ENCODE peak calls at places on chromosome 10, in eight cellular contexts. C is fibroblast of lung; L is body of pancreas; X is CD4-positive, alpha-beta T cell; J is left lung; Y is AG04450; E is OCI-LY7; G is heart left ventricle. H is an unnamed sample.
A peak's percentile ranks its signal among the peaks of the same experiment; 100 is the strongest.

GRCh38 chr10:50941629-50942028 is 56.2 kb upstream of the A1CF start:
- DNase-seq in C (no peak), L (no peak), X (no peak), J (no peak), Y (no peak), E (no peak), G (no peak), H (no peak)

GRCh38 chr10:123101844-123102243 is 33.9 kb upstream of the HMX3 start:
- DNase-seq in C (no peak), L (no peak), X (no peak), J (no peak), Y (no peak), E (no peak), G (no peak), H (no peak)

GRCh38 chr10:48238826-48239520 is 35.5 kb downstream of the FRMPD2 start:
- DNase-seq in C (no peak), L (no peak), X (no peak), J (no peak), Y (no peak), E (no peak), G (no peak), H (no peak)

GRCh38 chr10:4067552-4068254 is 282.7 kb upstream of the KLF6 start:
- DNase-seq in C (no peak), L (no peak), X (no peak), J (no peak), Y (no peak), E (no peak), G (no peak), H (no peak)

GRCh38 chr10:47158116-47159071 is 141.6 kb upstream of the GDF10 start:
- DNase-seq in C (no peak), L (no peak), X (no peak), J (no peak), Y (no peak), E (no peak), G (no peak), H (no peak)

GRCh38 chr10:79293841-79294705 is 53.2 kb upstream of the PPIF start:
- DNase-seq in C (peak; percentile 40), L (no peak), X (no peak), J (peak; percentile 91), Y (peak; percentile 18), E (no peak), G (peak; percentile 57), H (no peak)

GRCh38 chr10:43294241-43294658 is 27.4 kb upstream of the RASGEF1A start:
- DNase-seq in C (no peak), L (no peak), X (peak; percentile 29), J (no peak), Y (no peak), E (no peak), G (no peak), H (peak; percentile 26)

GRCh38 chr10:28971255-28971654 is 293.9 kb downstream of the BAMBI start:
- DNase-seq in C (no peak), L (no peak), X (no peak), J (no peak), Y (no peak), E (no peak), G (no peak), H (no peak)

GRCh38 chr10:103139803-103140202 is 53.3 kb downstream of the NT5C2 start:
- DNase-seq in C (no peak), L (no peak), X (no peak), J (no peak), Y (no peak), E (no peak), G (no peak), H (no peak)

GRCh38 chr10:60629332-60629731 is 148.9 kb upstream of the CDK1 start:
- DNase-seq in C (no peak), L (no peak), X (no peak), J (no peak), Y (no peak), E (no peak), G (no peak), H (no peak)

GRCh38 chr10:124611738-124612137 is 132.4 kb downstream of the FAM53B start:
- DNase-seq in C (no peak), L (no peak), X (peak; percentile 38), J (no peak), Y (no peak), E (no peak), G (no peak), H (peak; percentile 21)

GRCh38 chr10:119131512-119132240 is 27.8 kb downstream of the DENND10 start:
- DNase-seq in C (peak; percentile 71), L (no peak), X (no peak), J (no peak), Y (no peak), E (peak; percentile 59), G (no peak), H (no peak)

GRCh38 chr10:43958071-43958432 is 309.4 kb upstream of the ZNF32 start:
- DNase-seq in C (no peak), L (no peak), X (no peak), J (no peak), Y (no peak), E (no peak), G (no peak), H (no peak)

GRCh38 chr10:114749545-114749944 is 72.0 kb upstream of the FHIP2A start:
- DNase-seq in C (no peak), L (no peak), X (no peak), J (no peak), Y (no peak), E (no peak), G (no peak), H (no peak)

GRCh38 chr10:61939575-61940301 is 38.2 kb downstream of the ARID5B start:
- DNase-seq in C (peak; percentile 94), L (no peak), X (no peak), J (no peak), Y (no peak), E (no peak), G (no peak), H (no peak)

GRCh38 chr10:633279-634245 is 55.9 kb downstream of the DIP2C start:
- DNase-seq in C (no peak), L (no peak), X (no peak), J (no peak), Y (no peak), E (no peak), G (no peak), H (no peak)

GRCh38 chr10:628386-629045 is 61.0 kb downstream of the DIP2C start:
- DNase-seq in C (no peak), L (no peak), X (no peak), J (no peak), Y (no peak), E (no peak), G (no peak), H (no peak)

GRCh38 chr10:631266-631665 is 58.2 kb downstream of the DIP2C start:
- DNase-seq in C (no peak), L (no peak), X (no peak), J (no peak), Y (no peak), E (no peak), G (no peak), H (no peak)

GRCh38 chr10:629186-629998 is 60.1 kb downstream of the DIP2C start:
- DNase-seq in C (no peak), L (no peak), X (no peak), J (no peak), Y (no peak), E (no peak), G (no peak), H (no peak)

GRCh38 chr10:630581-631073 is 58.8 kb downstream of the DIP2C start:
- DNase-seq in C (no peak), L (no peak), X (no peak), J (no peak), Y (no peak), E (no peak), G (no peak), H (no peak)
- H3K9me3 ChIP-seq in C (no peaks in the 10 kb centered on the region), L (no peaks in the 10 kb centered on the region), X (no peaks in the 10 kb centered on the region), J (no peaks in the 10 kb centered on the region), Y (peaks cover 26% of the 10 kb centered on the region), E (no peaks in the 10 kb centered on the region), G (no peaks in the 10 kb centered on the region), H (no peaks in the 10 kb centered on the region)

GRCh38 chr10:18556522-18557147 is 94.8 kb downstream of the NSUN6 start:
- DNase-seq in C (no peak), L (no peak), X (no peak), J (no peak), Y (no peak), E (no peak), G (no peak), H (no peak)

GRCh38 chr10:18563003-18563726 is 88.2 kb downstream of the NSUN6 start:
- DNase-seq in C (no peak), L (no peak), X (no peak), J (no peak), Y (no peak), E (no peak), G (no peak), H (no peak)

GRCh38 chr10:18561861-18562551 is 89.4 kb downstream of the NSUN6 start:
- DNase-seq in C (no peak), L (no peak), X (no peak), J (no peak), Y (no peak), E (no peak), G (no peak), H (no peak)

GRCh38 chr10:18554479-18554878 is 96.9 kb downstream of the NSUN6 start:
- DNase-seq in C (no peak), L (no peak), X (no peak), J (no peak), Y (no peak), E (no peak), G (no peak), H (no peak)

DNA sequence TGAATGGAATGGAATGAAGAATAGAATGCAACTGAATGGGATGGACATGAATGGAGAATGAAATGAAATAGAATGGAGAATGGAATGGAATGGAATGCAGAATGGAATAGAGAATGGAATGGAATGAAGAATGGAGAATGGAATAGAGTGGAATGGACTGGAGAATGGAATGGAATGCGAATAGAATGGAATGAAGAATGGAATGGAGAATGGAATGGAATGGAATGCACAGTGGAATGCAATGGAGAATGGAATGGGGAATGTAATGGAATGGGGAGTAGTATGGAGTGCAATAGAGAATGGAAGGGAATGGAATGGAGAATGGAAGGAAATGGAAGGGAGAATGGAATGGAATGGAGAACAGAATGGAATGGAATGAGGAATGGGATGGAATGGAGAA is 93.4 kb downstream of the NSUN6 start:
- DNase-seq in C (no peak), L (no peak), X (no peak), J (no peak), Y (no peak), E (no peak), G (no peak), H (no peak)
- H3K9me3 ChIP-seq in C (no peaks in the 10 kb centered on the region), L (peaks cover 5% of the 10 kb centered on the region), X (no peaks in the 10 kb centered on the region), J (peaks cover 75% of the 10 kb centered on the region), Y (peaks cover 31% of the 10 kb centered on the region), E (peaks cover 8% of the 10 kb centered on the region), G (no peaks in the 10 kb centered on the region), H (peaks cover 5% of the 10 kb centered on the region)

DNA sequence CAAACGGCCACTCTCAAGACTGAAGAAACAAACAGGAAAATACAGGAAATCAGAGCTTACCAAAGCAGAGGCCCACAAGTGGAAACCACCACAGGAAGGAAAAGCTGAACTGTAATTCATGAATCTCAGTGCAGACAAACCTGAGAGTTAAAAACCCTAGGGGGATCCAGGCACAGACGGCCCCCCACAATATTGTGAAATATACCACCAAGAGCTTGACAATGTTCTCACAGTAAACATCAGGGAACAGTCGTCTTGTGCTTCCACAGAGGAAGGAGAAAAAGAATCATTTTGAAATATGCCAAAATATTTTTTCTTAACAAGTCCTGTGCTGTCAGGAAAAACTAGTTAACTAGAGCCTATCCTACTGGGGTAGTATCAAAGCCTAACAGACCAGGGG is 68.2 kb upstream of the NRG3 start:
- DNase-seq in C (no peak), L (no peak), X (no peak), J (no peak), Y (no peak), E (no peak), G (no peak), H (no peak)
- H3K9me3 ChIP-seq in C (no peaks in the 10 kb centered on the region), L (no peaks in the 10 kb centered on the region), X (peaks cover 4% of the 10 kb centered on the region), J (peaks cover 33% of the 10 kb centered on the region), Y (peaks cover 8% of the 10 kb centered on the region), E (no peaks in the 10 kb centered on the region), G (peaks cover 9% of the 10 kb centered on the region), H (no peaks in the 10 kb centered on the region)

GRCh38 chr10:133467286-133467911 is 13.7 kb downstream of the SCART1 start:
- DNase-seq in C (no peak), L (no peak), X (no peak), J (peak; percentile 44), Y (no peak), E (no peak), G (no peak), H (no peak)
- H3K9me3 ChIP-seq in C (no peaks in the 10 kb centered on the region), L (no peaks in the 10 kb centered on the region), X (no peaks in the 10 kb centered on the region), J (no peaks in the 10 kb centered on the region), Y (no peaks in the 10 kb centered on the region), E (no peaks in the 10 kb centered on the region), G (no peaks in the 10 kb centered on the region), H (no peaks in the 10 kb centered on the region)

H was measured in T-helper 17 cell.